ENCODE peak calls at places on chromosomes 12 and 14, in seven cellular contexts. R is psoas muscle, G is right atrium auricular region, S is heart left ventricle, K is PC-3, V is gastrocnemius medialis, T is A549. F is an unnamed sample.

GRCh38 chr12:88639361-88639760 is 59.1 kb upstream of the KITLG start:
- DNase-seq in V (no peak), R (no peak), S (no peak), G (no peak), K (no peak), T (no peak), F (no peak)

GRCh38 chr14:101907619-101908018 is 56.8 kb upstream of the DYNC1H1 start:
- DNase-seq in G (no peak), S (no peak), K (no peak), T (no peak), V (no peak), R (no peak), F (no peak)

GRCh38 chr12:80269953-80270552 is 170.7 kb downstream of the OTOGL start:
- DNase-seq in K (peak), S (no peak), R (no peak), V (no peak), T (peak), G (no peak), F (no peak)

GRCh38 chr12:4477133-4477532 is 31.5 kb upstream of the FGF6 start:
- DNase-seq in K (peak), R (no peak), S (no peak), T (no peak), G (no peak), V (no peak), F (no peak)

GRCh38 chr14:61103541-61104339 is 122.7 kb downstream of the SLC38A6 start:
- DNase-seq in G (peak), K (peak), S (peak), R (peak), V (peak), T (peak), F (no peak)

GRCh38 chr12:24546084-24546483 is 402.8 kb downstream of the BCAT1 start:
- DNase-seq in S (no peak), K (no peak), R (no peak), G (no peak), T (no peak), V (no peak), F (no peak)

GRCh38 chr12:69405466-69405865 is 45.9 kb downstream of the YEATS4 start:
- DNase-seq in K (peak), S (peak), G (peak), T (peak), V (peak), R (no peak), F (no peak)

GRCh38 chr12:100826323-100826722 is 31.7 kb downstream of the ANO4 start:
- DNase-seq in S (no peak), V (no peak), R (no peak), T (peak), K (peak), G (no peak), F (peak)

DNA sequence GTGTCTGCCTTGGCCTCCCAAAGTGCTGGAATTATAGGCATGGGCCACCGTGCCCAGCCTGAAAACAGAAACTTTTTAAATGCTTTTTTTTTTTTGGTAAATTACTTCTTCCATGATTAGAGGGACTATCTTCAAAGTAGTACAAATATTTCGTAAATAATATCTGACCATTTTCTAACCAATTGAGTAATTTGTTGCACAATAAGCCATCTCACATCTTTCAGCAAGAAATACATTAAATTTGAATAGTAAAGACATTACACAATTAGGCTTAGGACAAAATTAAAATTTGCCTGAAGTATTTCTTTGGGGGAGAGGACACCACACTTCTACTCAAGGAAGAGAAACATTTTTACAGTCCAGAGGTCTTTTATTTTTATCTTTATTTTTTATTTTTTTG is 84.7 kb upstream of the STRN3 start:
- DNase-seq in R (no peak), G (no peak), V (no peak), K (no peak), S (no peak), T (no peak), F (no peak)
- H3K27ac ChIP-seq in R (no peak), G (no peak), V (no peak), K (no peak), S (no peak), T (no peak), F (no peak)

GRCh38 chr14:51369814-51370213 is 129.8 kb downstream of the TMX1 start:
- DNase-seq in G (no peak), R (no peak), S (no peak), T (peak), V (no peak), K (peak), F (no peak)
- TF ChIP-seq CTCF in G (no peak), R (peak), S (no peak), T (peak), V (no peak), K (peak), F (no peak)

GRCh38 chr14:76781648-76782051 is 20.4 kb downstream of the VASH1 start:
- DNase-seq in K (no peak), G (no peak), R (no peak), S (no peak), T (no peak), V (no peak), F (no peak)
- H3K27ac ChIP-seq in K (no peak), G (peak), R (no peak), S (peak), T (no peak), V (no peak), F (peak)

DNA sequence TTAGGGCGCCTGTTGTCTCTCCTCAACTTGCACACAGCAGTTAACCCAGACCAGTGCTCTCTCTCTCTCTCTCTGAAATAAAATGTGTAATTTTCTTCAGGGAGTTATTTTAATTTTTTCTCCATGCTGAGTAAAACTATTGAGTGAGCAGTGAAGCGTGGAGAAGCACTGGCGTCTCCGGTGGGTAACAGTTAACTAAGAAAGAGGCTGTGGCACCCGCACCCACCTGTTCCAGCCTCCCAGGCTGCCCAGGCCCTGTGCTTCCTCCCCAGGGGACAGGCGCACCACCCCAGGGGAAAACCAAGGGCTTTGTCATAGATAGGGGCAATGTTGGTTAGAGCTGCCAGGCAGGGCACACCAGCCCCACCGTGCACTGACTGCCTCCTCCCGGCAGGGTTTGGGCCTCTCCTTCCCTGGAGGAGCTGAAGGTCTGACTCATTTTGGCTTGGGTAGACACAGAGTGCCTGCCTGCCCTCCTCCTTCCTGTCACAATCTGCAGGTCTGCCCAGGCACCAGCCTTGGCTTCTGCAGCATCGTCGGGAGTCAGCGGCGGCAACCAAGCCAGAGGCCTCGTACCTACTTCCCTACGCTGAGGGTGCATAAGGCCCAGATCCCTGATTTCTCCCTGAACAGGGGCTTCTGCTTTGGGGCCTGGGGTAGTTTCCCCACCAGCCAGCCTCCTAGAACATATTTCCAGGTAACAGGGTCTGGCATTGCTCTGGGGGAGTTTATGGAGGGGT is 3.9 kb downstream of the HOXC5 start:
- DNase-seq in R (peak), V (no peak), G (no peak), S (no peak), T (peak), K (peak), F (no peak)
- TF ChIP-seq CTCF in R (peak), V (no peak), G (no peak), S (no peak), T (no peak), K (no peak), F (no peak)

DNA sequence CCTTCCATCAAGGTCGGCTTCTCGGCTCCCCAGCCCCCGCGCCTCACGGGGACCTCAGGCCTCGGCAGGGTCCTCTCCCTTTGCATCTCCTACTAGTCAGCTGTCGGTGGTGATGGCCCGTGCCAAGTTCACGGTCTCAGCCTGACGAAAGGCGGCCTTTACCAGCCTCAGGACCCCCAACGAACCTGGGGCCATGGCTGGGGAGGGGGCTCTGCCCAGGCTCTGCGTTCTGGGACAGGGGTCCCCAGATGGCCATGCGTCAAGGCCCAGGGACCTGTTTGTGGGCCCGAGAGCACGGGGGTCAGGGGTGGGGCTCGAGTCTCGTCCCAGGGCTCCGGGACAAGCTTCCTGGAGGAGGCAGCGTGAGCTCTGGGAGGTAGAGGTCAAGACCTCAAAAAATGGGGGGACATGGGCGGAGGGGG is 32.8 kb upstream of the DEGS2 start:
- DNase-seq in R (peak), K (no peak), G (no peak), S (peak), V (peak), T (no peak), F (no peak)
- H3K27ac ChIP-seq in R (peak), K (peak), G (peak), S (peak), V (peak), T (peak), F (peak)